ENCODE peak calls at places on chromosomes 1 and 21, in six cellular contexts. One of them, this sample, is unnamed.

GRCh38 chr1:177568702-177569101 is 397.9 kb downstream of the BRINP2 start:
- DNase-seq in mesenchymal stem cell: no peak
- DNase-seq in IMR-90: no peak
- DNase-seq in H9: no peak
- DNase-seq in neuronal stem cell: peak; percentile 47
- DNase-seq in H1: no peak
- DNase-seq in this sample: peak; percentile 46

GRCh38 chr1:115680730-115681111 is 39.0 kb downstream of the VANGL1 start:
- DNase-seq in mesenchymal stem cell: no peak
- DNase-seq in IMR-90: no peak
- DNase-seq in H9: no peak
- DNase-seq in neuronal stem cell: no peak
- DNase-seq in H1: no peak
- DNase-seq in this sample: no peak

GRCh38 chr1:99266731-99267130 is 2.4 kb downstream of the PLPPR4 start:
- DNase-seq in mesenchymal stem cell: peak; percentile 85
- DNase-seq in IMR-90: peak; percentile 96
- DNase-seq in H9: no peak
- DNase-seq in neuronal stem cell: no peak
- DNase-seq in H1: no peak
- DNase-seq in this sample: no peak

GRCh38 chr21:32333953-32334673 is 35.5 kb downstream of the MRAP start:
- DNase-seq in mesenchymal stem cell: no peak
- DNase-seq in IMR-90: no peak
- DNase-seq in H9: peak; percentile 6
- DNase-seq in neuronal stem cell: no peak
- DNase-seq in H1: no peak
- DNase-seq in this sample: no peak

GRCh38 chr1:193408782-193409293 is 222.4 kb upstream of the B3GALT2 start:
- DNase-seq in mesenchymal stem cell: peak; percentile 90
- DNase-seq in IMR-90: peak; percentile 75
- DNase-seq in H9: no peak
- DNase-seq in neuronal stem cell: no peak
- DNase-seq in H1: no peak
- DNase-seq in this sample: peak; percentile 74

GRCh38 chr21:36425286-36425685 is 40.1 kb downstream of the CHAF1B start:
- DNase-seq in mesenchymal stem cell: peak; percentile 39
- DNase-seq in IMR-90: peak; percentile 84
- DNase-seq in H9: no peak
- DNase-seq in neuronal stem cell: no peak
- DNase-seq in H1: no peak
- DNase-seq in this sample: no peak

GRCh38 chr1:94362466-94363058 is 55.6 kb upstream of the ABCD3 start:
- DNase-seq in mesenchymal stem cell: no peak
- DNase-seq in IMR-90: peak; percentile 24
- DNase-seq in H9: no peak
- DNase-seq in neuronal stem cell: no peak
- DNase-seq in H1: no peak
- DNase-seq in this sample: no peak

GRCh38 chr1:83086986-83087512 is 911.9 kb downstream of the TTLL7 start:
- DNase-seq in mesenchymal stem cell: no peak
- DNase-seq in IMR-90: no peak
- DNase-seq in H9: no peak
- DNase-seq in neuronal stem cell: no peak
- DNase-seq in H1: no peak
- DNase-seq in this sample: no peak

GRCh38 chr1:228379165-228379460 is 27.5 kb downstream of the TRIM11 start:
- DNase-seq in mesenchymal stem cell: peak; percentile 46
- DNase-seq in IMR-90: no peak
- DNase-seq in H9: no peak
- DNase-seq in neuronal stem cell: peak; percentile 8
- DNase-seq in H1: no peak
- DNase-seq in this sample: peak; percentile 24

GRCh38 chr1:54407201-54407956 is 1.2 kb upstream of the SSBP3 start:
- DNase-seq in mesenchymal stem cell: peak; percentile 96
- DNase-seq in IMR-90: peak; percentile 93
- DNase-seq in H9: peak; percentile 73
- DNase-seq in neuronal stem cell: peak; percentile 89
- DNase-seq in H1: no peak
- DNase-seq in this sample: peak; percentile 98

GRCh38 chr1:101338714-101339430 is 102.1 kb downstream of the S1PR1 start:
- DNase-seq in mesenchymal stem cell: no peak
- DNase-seq in IMR-90: no peak
- DNase-seq in H9: no peak
- DNase-seq in neuronal stem cell: no peak
- DNase-seq in H1: no peak
- DNase-seq in this sample: no peak

GRCh38 chr1:225415307-225415706 is 12.5 kb downstream of the LBR start:
- DNase-seq in mesenchymal stem cell: no peak
- DNase-seq in IMR-90: no peak
- DNase-seq in H9: no peak
- DNase-seq in neuronal stem cell: no peak
- DNase-seq in H1: no peak
- DNase-seq in this sample: no peak

GRCh38 chr1:225418059-225418458 is 9.8 kb downstream of the LBR start:
- DNase-seq in mesenchymal stem cell: no peak
- DNase-seq in IMR-90: no peak
- DNase-seq in H9: no peak
- DNase-seq in neuronal stem cell: no peak
- DNase-seq in H1: no peak
- DNase-seq in this sample: no peak

GRCh38 chr1:225413708-225414375 is 14.0 kb downstream of the LBR start:
- DNase-seq in mesenchymal stem cell: no peak
- DNase-seq in IMR-90: no peak
- DNase-seq in H9: no peak
- DNase-seq in neuronal stem cell: no peak
- DNase-seq in H1: no peak
- DNase-seq in this sample: peak; percentile 36

GRCh38 chr1:225418598-225418997 is 9.2 kb downstream of the LBR start:
- DNase-seq in mesenchymal stem cell: no peak
- DNase-seq in IMR-90: no peak
- DNase-seq in H9: no peak
- DNase-seq in neuronal stem cell: no peak
- DNase-seq in H1: no peak
- DNase-seq in this sample: peak; percentile 14

GRCh38 chr1:225415967-225416745 is 11.7 kb downstream of the LBR start:
- DNase-seq in mesenchymal stem cell: no peak
- DNase-seq in IMR-90: no peak
- DNase-seq in H9: no peak
- DNase-seq in neuronal stem cell: no peak
- DNase-seq in H1: no peak
- DNase-seq in this sample: peak; percentile 50
- H2BK15ac ChIP-seq in mesenchymal stem cell: no peak overlapping the region
- H2BK15ac ChIP-seq in IMR-90: no peak overlapping the region
- H2BK15ac ChIP-seq in H9: no peak overlapping the region
- H2BK15ac ChIP-seq in neuronal stem cell: no peak overlapping the region
- H2BK15ac ChIP-seq in H1: no peak overlapping the region
- H2BK15ac ChIP-seq in this sample: no peak overlapping the region

GRCh38 chr1:169909499-169909898 is 15.8 kb upstream of the SCYL3 start:
- DNase-seq in mesenchymal stem cell: no peak
- DNase-seq in IMR-90: no peak
- DNase-seq in H9: no peak
- DNase-seq in neuronal stem cell: no peak
- DNase-seq in H1: no peak
- DNase-seq in this sample: no peak
- H2BK15ac ChIP-seq in mesenchymal stem cell: no peak overlapping the region
- H2BK15ac ChIP-seq in IMR-90: no peak overlapping the region
- H2BK15ac ChIP-seq in H9: no peak overlapping the region
- H2BK15ac ChIP-seq in neuronal stem cell: no peak overlapping the region
- H2BK15ac ChIP-seq in H1: no peak overlapping the region
- H2BK15ac ChIP-seq in this sample: no peak overlapping the region

DNA sequence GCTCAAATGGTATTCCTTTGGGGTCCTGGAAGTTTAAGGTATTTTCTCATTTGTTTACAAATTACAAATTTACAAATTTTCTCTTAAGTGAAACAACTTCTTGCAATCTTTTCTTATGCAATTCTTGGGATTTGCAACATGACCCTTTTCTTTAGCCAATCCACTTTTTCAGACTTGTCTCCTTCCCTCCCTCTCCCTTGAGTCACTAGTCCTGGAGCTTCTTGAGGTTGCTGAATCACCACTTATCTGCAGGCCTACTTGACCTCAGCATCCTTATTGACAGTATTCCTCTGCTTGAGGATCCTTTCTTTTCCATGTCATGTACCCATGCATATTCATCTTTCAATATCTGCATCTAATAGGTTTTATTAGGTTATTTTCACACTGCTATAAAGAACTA is 302.8 kb upstream of the ADAMTS5 start:
- DNase-seq in mesenchymal stem cell: peak; percentile 97
- DNase-seq in IMR-90: peak; percentile 97
- DNase-seq in H9: no peak
- DNase-seq in neuronal stem cell: no peak
- DNase-seq in H1: no peak
- DNase-seq in this sample: peak; percentile 40
- H2BK15ac ChIP-seq in mesenchymal stem cell: no peak overlapping the region
- H2BK15ac ChIP-seq in IMR-90: no peak overlapping the region
- H2BK15ac ChIP-seq in H9: no peak overlapping the region
- H2BK15ac ChIP-seq in neuronal stem cell: no peak overlapping the region
- H2BK15ac ChIP-seq in H1: no peak overlapping the region
- H2BK15ac ChIP-seq in this sample: no peak overlapping the region

DNA sequence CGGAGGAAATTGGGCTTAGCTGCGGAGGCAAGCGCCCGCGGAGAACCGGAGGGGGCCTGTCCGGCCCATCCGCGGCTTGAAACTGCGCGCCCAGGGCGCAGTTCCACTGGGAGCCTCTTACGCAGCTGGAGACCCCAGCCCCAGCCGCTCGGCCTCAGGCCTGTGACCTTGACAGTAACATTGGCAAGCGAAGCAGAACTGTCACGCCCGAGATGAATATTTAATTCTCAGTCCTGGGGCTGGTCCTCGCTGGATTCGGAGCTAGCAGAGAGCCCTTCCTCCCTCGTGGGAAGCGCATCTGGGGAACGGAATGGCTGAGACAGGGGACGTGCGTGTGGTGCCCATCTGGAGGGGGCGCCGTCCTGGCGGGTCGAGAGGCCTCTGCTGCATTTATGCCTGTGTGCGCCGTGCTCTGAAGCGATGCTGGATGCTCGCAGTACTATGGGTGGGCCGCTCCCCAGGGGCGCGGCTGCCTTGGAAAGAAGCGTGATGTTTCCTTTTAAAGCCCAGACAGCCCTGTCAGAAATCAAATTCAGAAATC is 951 bp downstream of the SLC6A17 start:
- DNase-seq in mesenchymal stem cell: no peak
- DNase-seq in IMR-90: no peak
- DNase-seq in H9: peak; percentile 35
- DNase-seq in neuronal stem cell: no peak
- DNase-seq in H1: no peak
- DNase-seq in this sample: no peak
- H2BK15ac ChIP-seq in mesenchymal stem cell: no peak overlapping the region
- H2BK15ac ChIP-seq in IMR-90: no peak overlapping the region
- H2BK15ac ChIP-seq in H9: no peak overlapping the region
- H2BK15ac ChIP-seq in neuronal stem cell: no peak overlapping the region
- H2BK15ac ChIP-seq in H1: no peak overlapping the region
- H2BK15ac ChIP-seq in this sample: no peak overlapping the region

GRCh38 chr1:155867766-155868165 is 8.4 kb downstream of the SYT11 start:
- DNase-seq in mesenchymal stem cell: no peak
- DNase-seq in IMR-90: no peak
- DNase-seq in H9: no peak
- DNase-seq in neuronal stem cell: no peak
- DNase-seq in H1: no peak
- DNase-seq in this sample: no peak
- H2BK15ac ChIP-seq in mesenchymal stem cell: no peak overlapping the region
- H2BK15ac ChIP-seq in IMR-90: no peak overlapping the region
- H2BK15ac ChIP-seq in H9: no peak overlapping the region
- H2BK15ac ChIP-seq in neuronal stem cell: no peak overlapping the region
- H2BK15ac ChIP-seq in H1: no peak overlapping the region
- H2BK15ac ChIP-seq in this sample: no peak overlapping the region

DNA sequence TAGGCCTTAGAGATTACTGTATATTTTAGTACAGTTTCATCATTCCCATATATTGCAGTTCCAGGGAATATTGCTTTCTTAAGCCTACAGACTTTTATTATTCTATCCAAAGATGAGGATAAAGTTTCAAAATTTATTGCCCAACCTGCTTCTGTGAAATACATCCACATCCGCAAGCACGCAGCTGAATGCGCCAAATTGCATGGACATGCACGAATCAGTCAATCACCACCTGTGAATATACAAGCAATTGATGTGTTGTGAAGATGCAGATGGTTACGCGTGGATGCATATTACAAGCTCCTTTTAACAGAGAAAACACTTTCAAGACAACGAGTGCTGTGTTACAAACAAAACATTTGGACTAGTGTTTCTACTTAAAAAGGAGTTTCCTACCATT is 577.8 kb upstream of the PLXNA2 start:
- DNase-seq in mesenchymal stem cell: no peak
- DNase-seq in IMR-90: no peak
- DNase-seq in H9: no peak
- DNase-seq in neuronal stem cell: no peak
- DNase-seq in H1: no peak
- DNase-seq in this sample: no peak
- H2BK15ac ChIP-seq in mesenchymal stem cell: no peak overlapping the region
- H2BK15ac ChIP-seq in IMR-90: no peak overlapping the region
- H2BK15ac ChIP-seq in H9: no peak overlapping the region
- H2BK15ac ChIP-seq in neuronal stem cell: no peak overlapping the region
- H2BK15ac ChIP-seq in H1: no peak overlapping the region
- H2BK15ac ChIP-seq in this sample: no peak overlapping the region